ENCODE peak calls at places on chromosomes 12 and 14, in five cellular contexts. G, R, W, O and T are unnamed samples.

GRCh38 chr12:65450610-65451009 is 172.1 kb downstream of the MSRB3 start:
- DNase-seq in G (no peak), R (no peak), W (no peak), O (no peak), T (no peak)

GRCh38 chr14:31550589-31550988 is 10.6 kb upstream of the NUBPL start:
- DNase-seq in G (no peak), R (no peak), W (no peak), O (no peak), T (no peak)

GRCh38 chr12:47648056-47648579 is 57.7 kb downstream of the RPAP3 start:
- DNase-seq in G (no peak), R (no peak), W (no peak), O (no peak), T (no peak)

GRCh38 chr14:99388286-99388685 is 92.4 kb downstream of the SETD3 start:
- DNase-seq in G (no peak), R (no peak), W (no peak), O (no peak), T (no peak)

GRCh38 chr12:130485291-130486145 is 147.8 kb downstream of the PIWIL1 start:
- DNase-seq in G (no peak), R (no peak), W (no peak), O (no peak), T (no peak)

GRCh38 chr12:33476058-33476457 is 36.4 kb upstream of the SYT10 start:
- DNase-seq in G (no peak), R (no peak), W (peak; percentile 60), O (peak; percentile 29), T (no peak)

GRCh38 chr12:29944269-29945000 is 160.7 kb upstream of the TMTC1 start:
- DNase-seq in G (no peak), R (no peak), W (no peak), O (no peak), T (no peak)

GRCh38 chr12:87054225-87054624 is 798.0 kb upstream of the MGAT4C start:
- DNase-seq in G (no peak), R (no peak), W (no peak), O (peak; percentile 46), T (no peak)

GRCh38 chr12:49331360-49332222 is 5.4 kb downstream of the C1QL4 start:
- DNase-seq in G (peak; percentile 53), R (peak; percentile 85), W (peak; percentile 37), O (peak; percentile 44), T (peak; percentile 70)

GRCh38 chr12:98516184-98516873 is 939 bp downstream of the TMPO start:
- DNase-seq in G (peak; percentile 88), R (peak; percentile 89), W (peak; percentile 78), O (peak; percentile 56), T (peak; percentile 86)

GRCh38 chr12:123149088-123149827 is 1.6 kb downstream of the PITPNM2 start:
- DNase-seq in G (no peak), R (no peak), W (no peak), O (no peak), T (no peak)

GRCh38 chr12:8784464-8784863 is 38.0 kb upstream of the A2ML1 start:
- DNase-seq in G (no peak), R (no peak), W (no peak), O (no peak), T (no peak)

DNA sequence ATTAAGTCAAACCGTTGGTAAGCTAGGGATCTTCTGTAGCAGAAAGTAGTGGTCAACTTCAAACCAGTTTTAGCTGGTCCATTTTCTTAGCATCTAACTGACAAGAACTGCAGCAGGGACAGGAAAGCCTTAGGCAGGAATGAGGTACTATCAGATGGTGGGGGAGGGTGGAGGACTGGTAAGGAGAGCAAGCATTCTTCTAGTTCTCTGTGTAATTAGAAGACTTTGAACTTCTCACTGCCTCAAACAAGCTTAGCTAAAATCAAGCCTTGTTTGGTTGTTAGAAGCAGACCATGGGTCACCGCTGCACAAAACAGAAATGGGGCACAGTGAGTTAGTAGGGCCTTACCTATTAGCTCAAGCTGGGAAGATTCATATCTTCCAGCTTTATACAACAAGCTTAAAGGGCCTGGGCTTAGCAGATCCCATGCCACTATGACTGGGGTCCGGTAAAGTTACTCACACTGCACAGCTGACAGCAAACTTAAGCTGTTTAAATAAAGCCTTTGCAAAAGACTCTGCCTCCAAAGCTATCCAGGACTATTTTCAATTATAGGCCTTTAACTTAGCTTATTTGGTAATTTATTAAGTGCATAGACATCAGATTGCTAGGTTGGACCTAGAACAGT is 73.9 kb downstream of the ACADS start:
- DNase-seq in G (peak; percentile 63), R (no peak), W (no peak), O (no peak), T (no peak)
- H3K4me3 ChIP-seq in G (no peak overlapping the region), R (no peak overlapping the region), W (no peak overlapping the region), O (no peak overlapping the region), T (no peak overlapping the region)

DNA sequence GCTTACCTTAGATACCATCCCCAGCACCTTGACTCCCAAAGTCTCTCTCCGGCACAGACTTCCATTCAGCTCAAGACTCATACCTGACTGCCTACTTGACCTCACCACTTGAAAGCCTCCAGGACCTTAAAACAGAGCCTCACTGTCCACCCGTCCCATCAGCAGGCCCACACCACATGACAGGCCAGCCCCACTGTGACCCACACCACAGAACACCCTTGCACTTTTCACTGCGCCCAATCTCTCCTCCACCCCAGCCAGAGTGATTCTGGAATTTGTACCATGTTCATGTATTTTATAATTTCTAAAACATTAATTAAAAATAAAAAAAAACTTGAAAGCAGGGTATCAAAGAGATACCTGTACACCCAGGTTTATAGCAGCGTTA is 28.0 kb upstream of the PLEKHG6 start:
- DNase-seq in G (no peak), R (no peak), W (no peak), O (no peak), T (no peak)
- H3K9ac ChIP-seq in G (no peak overlapping the region), R (no peak overlapping the region), W (no peak overlapping the region), O (no peak overlapping the region), T (no peak overlapping the region)

GRCh38 chr12:28296287-28296686 is 106.0 kb downstream of the CCDC91 start:
- DNase-seq in G (no peak), R (no peak), W (no peak), O (no peak), T (no peak)
- TF ChIP-seq CTCF in G (no peak), R (no peak), W (no peak), O (no peak), T (no peak)

GRCh38 chr14:39174560-39175444 is at the start of gene PNN:
- DNase-seq in G (peak; percentile 100), R (peak; percentile 99), W (peak; percentile 100), O (peak; percentile 99), T (peak; percentile 98)

GRCh38 chr14:39175445-39176262 is 600 bp downstream of the PNN start:
- DNase-seq in G (peak; percentile 66), R (peak; percentile 72), W (peak; percentile 32), O (peak; percentile 23), T (peak; percentile 47)

GRCh38 chr14:39177168-39177545 is 2.1 kb downstream of the PNN start:
- DNase-seq in G (no peak), R (no peak), W (no peak), O (no peak), T (no peak)

GRCh38 chr14:39179042-39179441 is 4.0 kb downstream of the PNN start:
- DNase-seq in G (no peak), R (no peak), W (no peak), O (no peak), T (no peak)

GRCh38 chr14:39176263-39177167 is 1.5 kb downstream of the PNN start:
- DNase-seq in G (no peak), R (no peak), W (no peak), O (no peak), T (no peak)
- H3K4me3 ChIP-seq in G (peak overlapping the region; percentile 80), R (peak overlapping the region; percentile 85), W (peak overlapping the region; percentile 75), O (peak overlapping the region; percentile 97), T (peak overlapping the region; percentile 79)

GRCh38 chr14:70601162-70601561 is 707 bp upstream of the MED6 start:
- DNase-seq in G (no peak), R (peak; percentile 7), W (no peak), O (peak; percentile 60), T (no peak)
- H3K9ac ChIP-seq in G (peak overlapping the region; percentile 62), R (peak overlapping the region; percentile 30), W (peak overlapping the region; percentile 62), O (peak overlapping the region; percentile 67), T (no peak overlapping the region)

GRCh38 chr14:104222396-104223036 is 84.1 kb downstream of the KIF26A start:
- DNase-seq in G (no peak), R (no peak), W (no peak), O (no peak), T (no peak)

GRCh38 chr14:104223101-104223809 is 84.9 kb downstream of the KIF26A start:
- DNase-seq in G (no peak), R (no peak), W (no peak), O (no peak), T (peak; percentile 58)

GRCh38 chr14:104223810-104224515 is 85.6 kb downstream of the KIF26A start:
- DNase-seq in G (no peak), R (no peak), W (no peak), O (no peak), T (no peak)

GRCh38 chr14:104226421-104227385 is 88.3 kb downstream of the KIF26A start:
- DNase-seq in G (no peak), R (no peak), W (no peak), O (no peak), T (no peak)

GRCh38 chr14:104224516-104225281 is 86.3 kb downstream of the KIF26A start:
- DNase-seq in G (no peak), R (peak; percentile 73), W (no peak), O (no peak), T (peak; percentile 70)
- TF ChIP-seq CTCF in G (peak; percentile 53), R (peak; percentile 66), W (no peak), O (no peak), T (peak; percentile 68)